ENCODE peak calls at places on chromosome 5, in ten cellular contexts. One of them, this sample, is unnamed.

GRCh38 chr5:136689563-136689962 is 324.2 kb upstream of the TRPC7 start:
- DNase-seq in iPS-NIHi11: no peak
- DNase-seq in astrocyte of the spinal cord: no peak
- DNase-seq in upper lobe of right lung: no peak
- DNase-seq in amygdala: no peak
- DNase-seq in right atrium auricular region: no peak
- DNase-seq in H54: no peak
- DNase-seq in HuH-7: no peak
- DNase-seq in T-helper 9 cell: no peak
- DNase-seq in heart right ventricle: no peak
- DNase-seq in this sample: no peak

GRCh38 chr5:102649731-102650130 is 105.4 kb upstream of the PAM start:
- DNase-seq in iPS-NIHi11: no peak
- DNase-seq in astrocyte of the spinal cord: peak; percentile 44
- DNase-seq in upper lobe of right lung: no peak
- DNase-seq in amygdala: no peak
- DNase-seq in right atrium auricular region: no peak
- DNase-seq in H54: no peak
- DNase-seq in HuH-7: no peak
- DNase-seq in T-helper 9 cell: no peak
- DNase-seq in heart right ventricle: no peak
- DNase-seq in this sample: no peak

GRCh38 chr5:168676499-168676898 is 97.3 kb upstream of the PANK3 start:
- DNase-seq in iPS-NIHi11: no peak
- DNase-seq in astrocyte of the spinal cord: no peak
- DNase-seq in upper lobe of right lung: no peak
- DNase-seq in amygdala: no peak
- DNase-seq in right atrium auricular region: no peak
- DNase-seq in H54: no peak
- DNase-seq in HuH-7: no peak
- DNase-seq in T-helper 9 cell: no peak
- DNase-seq in heart right ventricle: no peak
- DNase-seq in this sample: no peak

GRCh38 chr5:162929104-162929503 is 508.3 kb upstream of the CCNG1 start:
- DNase-seq in iPS-NIHi11: no peak
- DNase-seq in astrocyte of the spinal cord: no peak
- DNase-seq in upper lobe of right lung: no peak
- DNase-seq in amygdala: no peak
- DNase-seq in right atrium auricular region: no peak
- DNase-seq in H54: no peak
- DNase-seq in HuH-7: no peak
- DNase-seq in T-helper 9 cell: no peak
- DNase-seq in heart right ventricle: no peak
- DNase-seq in this sample: no peak

GRCh38 chr5:69024241-69024651 is 69.6 kb upstream of the SLC30A5 start:
- DNase-seq in iPS-NIHi11: peak; percentile 70
- DNase-seq in astrocyte of the spinal cord: no peak
- DNase-seq in upper lobe of right lung: no peak
- DNase-seq in amygdala: no peak
- DNase-seq in right atrium auricular region: no peak
- DNase-seq in H54: no peak
- DNase-seq in HuH-7: peak; percentile 48
- DNase-seq in T-helper 9 cell: no peak
- DNase-seq in heart right ventricle: no peak
- DNase-seq in this sample: peak; percentile 69

GRCh38 chr5:100464418-100464817 is 70.8 kb upstream of the FAM174A start:
- DNase-seq in iPS-NIHi11: no peak
- DNase-seq in astrocyte of the spinal cord: peak; percentile 81
- DNase-seq in upper lobe of right lung: no peak
- DNase-seq in amygdala: no peak
- DNase-seq in right atrium auricular region: no peak
- DNase-seq in H54: peak; percentile 40
- DNase-seq in HuH-7: no peak
- DNase-seq in T-helper 9 cell: no peak
- DNase-seq in heart right ventricle: no peak
- DNase-seq in this sample: no peak

GRCh38 chr5:42924226-42924625 is 112.5 kb upstream of the SELENOP start:
- DNase-seq in iPS-NIHi11: no peak
- DNase-seq in astrocyte of the spinal cord: no peak
- DNase-seq in upper lobe of right lung: no peak
- DNase-seq in amygdala: no peak
- DNase-seq in right atrium auricular region: no peak
- DNase-seq in H54: no peak
- DNase-seq in HuH-7: no peak
- DNase-seq in T-helper 9 cell: no peak
- DNase-seq in heart right ventricle: no peak
- DNase-seq in this sample: no peak

GRCh38 chr5:172035039-172035438 is 28.6 kb upstream of the FBXW11 start:
- DNase-seq in iPS-NIHi11: no peak
- DNase-seq in astrocyte of the spinal cord: no peak
- DNase-seq in upper lobe of right lung: no peak
- DNase-seq in amygdala: no peak
- DNase-seq in right atrium auricular region: no peak
- DNase-seq in H54: no peak
- DNase-seq in HuH-7: no peak
- DNase-seq in T-helper 9 cell: no peak
- DNase-seq in heart right ventricle: no peak
- DNase-seq in this sample: no peak

GRCh38 chr5:142013734-142014495 is 1.1 kb upstream of the GNPDA1 start:
- DNase-seq in iPS-NIHi11: no peak
- DNase-seq in astrocyte of the spinal cord: peak; percentile 19
- DNase-seq in upper lobe of right lung: no peak
- DNase-seq in amygdala: no peak
- DNase-seq in right atrium auricular region: peak; percentile 82
- DNase-seq in H54: peak; percentile 44
- DNase-seq in HuH-7: peak; percentile 12
- DNase-seq in T-helper 9 cell: no peak
- DNase-seq in heart right ventricle: peak; percentile 48
- DNase-seq in this sample: no peak

GRCh38 chr5:55219770-55220169 is 7.3 kb downstream of the MCIDAS start:
- DNase-seq in iPS-NIHi11: no peak
- DNase-seq in astrocyte of the spinal cord: no peak
- DNase-seq in upper lobe of right lung: no peak
- DNase-seq in amygdala: no peak
- DNase-seq in right atrium auricular region: no peak
- DNase-seq in H54: no peak
- DNase-seq in HuH-7: no peak
- DNase-seq in T-helper 9 cell: no peak
- DNase-seq in heart right ventricle: no peak
- DNase-seq in this sample: no peak

GRCh38 chr5:98714710-98715109 is 58.8 kb upstream of the RGMB start:
- DNase-seq in iPS-NIHi11: no peak
- DNase-seq in astrocyte of the spinal cord: no peak
- DNase-seq in upper lobe of right lung: no peak
- DNase-seq in amygdala: no peak
- DNase-seq in right atrium auricular region: no peak
- DNase-seq in H54: no peak
- DNase-seq in HuH-7: no peak
- DNase-seq in T-helper 9 cell: no peak
- DNase-seq in heart right ventricle: no peak
- DNase-seq in this sample: no peak

GRCh38 chr5:172740483-172741205 is 30.4 kb downstream of the DUSP1 start:
- DNase-seq in iPS-NIHi11: no peak
- DNase-seq in astrocyte of the spinal cord: peak; percentile 94
- DNase-seq in upper lobe of right lung: peak; percentile 82
- DNase-seq in amygdala: no peak
- DNase-seq in right atrium auricular region: peak; percentile 89
- DNase-seq in H54: peak; percentile 78
- DNase-seq in HuH-7: no peak
- DNase-seq in T-helper 9 cell: no peak
- DNase-seq in heart right ventricle: peak; percentile 83
- DNase-seq in this sample: peak; percentile 65

GRCh38 chr5:151523335-151523734 is 67.8 kb downstream of the FAT2 start:
- DNase-seq in iPS-NIHi11: peak; percentile 82
- DNase-seq in astrocyte of the spinal cord: peak; percentile 27
- DNase-seq in upper lobe of right lung: no peak
- DNase-seq in amygdala: no peak
- DNase-seq in right atrium auricular region: no peak
- DNase-seq in H54: peak; percentile 76
- DNase-seq in HuH-7: peak; percentile 68
- DNase-seq in T-helper 9 cell: no peak
- DNase-seq in heart right ventricle: no peak
- DNase-seq in this sample: peak; percentile 75

GRCh38 chr5:176189857-176190256 is 48.4 kb upstream of the SIMC1 start:
- DNase-seq in iPS-NIHi11: no peak
- DNase-seq in astrocyte of the spinal cord: no peak
- DNase-seq in upper lobe of right lung: no peak
- DNase-seq in amygdala: no peak
- DNase-seq in right atrium auricular region: no peak
- DNase-seq in H54: no peak
- DNase-seq in HuH-7: no peak
- DNase-seq in T-helper 9 cell: no peak
- DNase-seq in heart right ventricle: no peak
- DNase-seq in this sample: no peak

GRCh38 chr5:134070648-134070978 is 43.9 kb upstream of the TCF7 start:
- DNase-seq in iPS-NIHi11: no peak
- DNase-seq in astrocyte of the spinal cord: peak; percentile 24
- DNase-seq in upper lobe of right lung: no peak
- DNase-seq in amygdala: no peak
- DNase-seq in right atrium auricular region: no peak
- DNase-seq in H54: no peak
- DNase-seq in HuH-7: no peak
- DNase-seq in T-helper 9 cell: no peak
- DNase-seq in heart right ventricle: no peak
- DNase-seq in this sample: no peak

GRCh38 chr5:103800728-103801127 is 238.1 kb upstream of the NUDT12 start:
- DNase-seq in iPS-NIHi11: no peak
- DNase-seq in astrocyte of the spinal cord: peak; percentile 22
- DNase-seq in upper lobe of right lung: no peak
- DNase-seq in amygdala: no peak
- DNase-seq in right atrium auricular region: no peak
- DNase-seq in H54: no peak
- DNase-seq in HuH-7: no peak
- DNase-seq in T-helper 9 cell: no peak
- DNase-seq in heart right ventricle: no peak
- DNase-seq in this sample: no peak

GRCh38 chr5:88425124-88425523 is 156.5 kb upstream of the TMEM161B start:
- DNase-seq in iPS-NIHi11: no peak
- DNase-seq in astrocyte of the spinal cord: no peak
- DNase-seq in upper lobe of right lung: no peak
- DNase-seq in amygdala: no peak
- DNase-seq in right atrium auricular region: no peak
- DNase-seq in H54: no peak
- DNase-seq in HuH-7: no peak
- DNase-seq in T-helper 9 cell: no peak
- DNase-seq in heart right ventricle: no peak
- DNase-seq in this sample: no peak

GRCh38 chr5:72064801-72065570 is 42.3 kb upstream of the MAP1B start:
- DNase-seq in iPS-NIHi11: no peak
- DNase-seq in astrocyte of the spinal cord: no peak
- DNase-seq in upper lobe of right lung: no peak
- DNase-seq in amygdala: no peak
- DNase-seq in right atrium auricular region: no peak
- DNase-seq in H54: no peak
- DNase-seq in HuH-7: no peak
- DNase-seq in T-helper 9 cell: no peak
- DNase-seq in heart right ventricle: no peak
- DNase-seq in this sample: no peak

GRCh38 chr5:3288325-3288724 is 307.3 kb upstream of the IRX1 start:
- DNase-seq in iPS-NIHi11: no peak
- DNase-seq in astrocyte of the spinal cord: no peak
- DNase-seq in upper lobe of right lung: no peak
- DNase-seq in amygdala: no peak
- DNase-seq in right atrium auricular region: no peak
- DNase-seq in H54: no peak
- DNase-seq in HuH-7: no peak
- DNase-seq in T-helper 9 cell: no peak
- DNase-seq in heart right ventricle: no peak
- DNase-seq in this sample: no peak

GRCh38 chr5:125064610-125065009 is 318.2 kb upstream of the ZNF608 start:
- DNase-seq in iPS-NIHi11: no peak
- DNase-seq in astrocyte of the spinal cord: peak; percentile 40
- DNase-seq in upper lobe of right lung: no peak
- DNase-seq in amygdala: no peak
- DNase-seq in right atrium auricular region: no peak
- DNase-seq in H54: no peak
- DNase-seq in HuH-7: no peak
- DNase-seq in T-helper 9 cell: no peak
- DNase-seq in heart right ventricle: no peak
- DNase-seq in this sample: no peak

GRCh38 chr5:133786432-133786831 is 174.1 kb upstream of the FSTL4 start:
- DNase-seq in iPS-NIHi11: no peak
- DNase-seq in astrocyte of the spinal cord: no peak
- DNase-seq in upper lobe of right lung: no peak
- DNase-seq in amygdala: no peak
- DNase-seq in right atrium auricular region: no peak
- DNase-seq in H54: no peak
- DNase-seq in HuH-7: no peak
- DNase-seq in T-helper 9 cell: no peak
- DNase-seq in heart right ventricle: no peak
- DNase-seq in this sample: no peak

GRCh38 chr5:10513501-10514442 is 50.1 kb upstream of the ANKRD33B start:
- DNase-seq in iPS-NIHi11: peak; percentile 81
- DNase-seq in astrocyte of the spinal cord: peak; percentile 87
- DNase-seq in upper lobe of right lung: no peak
- DNase-seq in amygdala: no peak
- DNase-seq in right atrium auricular region: no peak
- DNase-seq in H54: peak; percentile 76
- DNase-seq in HuH-7: peak; percentile 19
- DNase-seq in T-helper 9 cell: no peak
- DNase-seq in heart right ventricle: no peak
- DNase-seq in this sample: peak; percentile 52

GRCh38 chr5:159883522-159883950 is 32.7 kb upstream of the ADRA1B start:
- DNase-seq in iPS-NIHi11: no peak
- DNase-seq in astrocyte of the spinal cord: peak; percentile 74
- DNase-seq in upper lobe of right lung: no peak
- DNase-seq in amygdala: no peak
- DNase-seq in right atrium auricular region: no peak
- DNase-seq in H54: no peak
- DNase-seq in HuH-7: no peak
- DNase-seq in T-helper 9 cell: no peak
- DNase-seq in heart right ventricle: no peak
- DNase-seq in this sample: no peak

GRCh38 chr5:95110112-95110511 is 174.8 kb downstream of the MCTP1 start:
- DNase-seq in iPS-NIHi11: no peak
- DNase-seq in astrocyte of the spinal cord: no peak
- DNase-seq in upper lobe of right lung: no peak
- DNase-seq in amygdala: no peak
- DNase-seq in right atrium auricular region: no peak
- DNase-seq in H54: no peak
- DNase-seq in HuH-7: no peak
- DNase-seq in T-helper 9 cell: no peak
- DNase-seq in heart right ventricle: no peak
- DNase-seq in this sample: no peak

GRCh38 chr5:116313366-116313765 is 228.5 kb downstream of the COMMD10 start:
- DNase-seq in iPS-NIHi11: no peak
- DNase-seq in astrocyte of the spinal cord: no peak
- DNase-seq in upper lobe of right lung: no peak
- DNase-seq in amygdala: no peak
- DNase-seq in right atrium auricular region: no peak
- DNase-seq in H54: no peak
- DNase-seq in HuH-7: no peak
- DNase-seq in T-helper 9 cell: no peak
- DNase-seq in heart right ventricle: no peak
- DNase-seq in this sample: no peak

GRCh38 chr5:43802119-43802518 is 199.1 kb downstream of the NNT start:
- DNase-seq in iPS-NIHi11: no peak
- DNase-seq in astrocyte of the spinal cord: peak; percentile 54
- DNase-seq in upper lobe of right lung: no peak
- DNase-seq in amygdala: no peak
- DNase-seq in right atrium auricular region: no peak
- DNase-seq in H54: peak; percentile 9
- DNase-seq in HuH-7: no peak
- DNase-seq in T-helper 9 cell: no peak
- DNase-seq in heart right ventricle: no peak
- DNase-seq in this sample: no peak

GRCh38 chr5:144395704-144396103 is 225.0 kb downstream of the KCTD16 start:
- DNase-seq in iPS-NIHi11: no peak
- DNase-seq in astrocyte of the spinal cord: no peak
- DNase-seq in upper lobe of right lung: no peak
- DNase-seq in amygdala: no peak
- DNase-seq in right atrium auricular region: no peak
- DNase-seq in H54: no peak
- DNase-seq in HuH-7: no peak
- DNase-seq in T-helper 9 cell: no peak
- DNase-seq in heart right ventricle: no peak
- DNase-seq in this sample: no peak

GRCh38 chr5:82422751-82423181 is 144.6 kb upstream of the RPS23 start:
- DNase-seq in iPS-NIHi11: no peak
- DNase-seq in astrocyte of the spinal cord: peak; percentile 60
- DNase-seq in upper lobe of right lung: no peak
- DNase-seq in amygdala: no peak
- DNase-seq in right atrium auricular region: peak; percentile 76
- DNase-seq in H54: no peak
- DNase-seq in HuH-7: no peak
- DNase-seq in T-helper 9 cell: no peak
- DNase-seq in heart right ventricle: peak; percentile 24
- DNase-seq in this sample: no peak

This sample was measured in A549.